ENCODE peak calls at places on chromosome 5, in four cellular contexts. One of them, this sample, is unnamed.

GRCh38 chr5:179801304-179802206 is 5.1 kb downstream of the MGAT4B start:
- DNase-seq in gastrocnemius medialis: peak; percentile 76
- DNase-seq in heart right ventricle: peak; percentile 80
- DNase-seq in stomach: peak; percentile 86
- DNase-seq in this sample: peak; percentile 72

GRCh38 chr5:54769072-54769471 is 216.3 kb downstream of the ESM1 start:
- DNase-seq in heart right ventricle: no peak
- DNase-seq in stomach: no peak
- DNase-seq in gastrocnemius medialis: no peak
- DNase-seq in this sample: no peak

GRCh38 chr5:5810461-5810860 is 388.0 kb downstream of the ICE1 start:
- DNase-seq in heart right ventricle: peak; percentile 25
- DNase-seq in gastrocnemius medialis: no peak
- DNase-seq in stomach: no peak
- DNase-seq in this sample: no peak

GRCh38 chr5:80346055-80346454 is 26.3 kb downstream of the SPZ1 start:
- DNase-seq in heart right ventricle: no peak
- DNase-seq in gastrocnemius medialis: no peak
- DNase-seq in stomach: no peak
- DNase-seq in this sample: no peak

GRCh38 chr5:111075520-111075919 is 4.0 kb downstream of the TSLP start:
- DNase-seq in stomach: no peak
- DNase-seq in heart right ventricle: no peak
- DNase-seq in gastrocnemius medialis: no peak
- DNase-seq in this sample: no peak

GRCh38 chr5:66246621-66247020 is 102.5 kb downstream of the SREK1 start:
- DNase-seq in gastrocnemius medialis: no peak
- DNase-seq in stomach: no peak
- DNase-seq in heart right ventricle: no peak
- DNase-seq in this sample: no peak

GRCh38 chr5:38124321-38124720 is 134.0 kb upstream of the EGFLAM start:
- DNase-seq in gastrocnemius medialis: no peak
- DNase-seq in heart right ventricle: no peak
- DNase-seq in stomach: no peak
- DNase-seq in this sample: no peak

GRCh38 chr5:60632153-60632552 is 67.8 kb downstream of the DEPDC1B start:
- DNase-seq in gastrocnemius medialis: no peak
- DNase-seq in stomach: no peak
- DNase-seq in heart right ventricle: no peak
- DNase-seq in this sample: no peak

GRCh38 chr5:154342211-154342610 is 103.6 kb upstream of the SAP30L start:
- DNase-seq in heart right ventricle: no peak
- DNase-seq in gastrocnemius medialis: no peak
- DNase-seq in stomach: no peak
- DNase-seq in this sample: no peak

GRCh38 chr5:2674456-2674855 is 77.0 kb downstream of the IRX2 start:
- DNase-seq in gastrocnemius medialis: no peak
- DNase-seq in heart right ventricle: no peak
- DNase-seq in stomach: no peak
- DNase-seq in this sample: no peak

GRCh38 chr5:135343417-135343816 is 55.6 kb downstream of the MACROH2A1 start:
- DNase-seq in heart right ventricle: no peak
- DNase-seq in gastrocnemius medialis: no peak
- DNase-seq in stomach: no peak
- DNase-seq in this sample: no peak

GRCh38 chr5:126271141-126271540 is 152.1 kb upstream of the GRAMD2B start:
- DNase-seq in gastrocnemius medialis: no peak
- DNase-seq in stomach: no peak
- DNase-seq in heart right ventricle: no peak
- DNase-seq in this sample: no peak

GRCh38 chr5:134851307-134851923 is 5.6 kb downstream of the C5orf24 start:
- DNase-seq in heart right ventricle: no peak
- DNase-seq in stomach: no peak
- DNase-seq in gastrocnemius medialis: no peak
- DNase-seq in this sample: no peak

GRCh38 chr5:42429694-42430093 is 6.5 kb downstream of the GHR start:
- DNase-seq in heart right ventricle: no peak
- DNase-seq in stomach: no peak
- DNase-seq in gastrocnemius medialis: no peak
- DNase-seq in this sample: no peak

GRCh38 chr5:118301696-118302095 is 686.7 kb downstream of the DTWD2 start:
- DNase-seq in heart right ventricle: no peak
- DNase-seq in gastrocnemius medialis: no peak
- DNase-seq in stomach: no peak
- DNase-seq in this sample: no peak

GRCh38 chr5:6767481-6768063 is 54.3 kb downstream of the TENT4A start:
- DNase-seq in heart right ventricle: no peak
- DNase-seq in gastrocnemius medialis: no peak
- DNase-seq in stomach: no peak
- DNase-seq in this sample: peak; percentile 64

GRCh38 chr5:157994906-157995519 is 136.1 kb upstream of the CLINT1 start:
- DNase-seq in gastrocnemius medialis: peak; percentile 24
- DNase-seq in stomach: peak; percentile 79
- DNase-seq in heart right ventricle: peak; percentile 60
- DNase-seq in this sample: no peak

GRCh38 chr5:83543898-83544297 is 72.4 kb downstream of the VCAN start:
- DNase-seq in stomach: no peak
- DNase-seq in heart right ventricle: no peak
- DNase-seq in gastrocnemius medialis: no peak
- DNase-seq in this sample: no peak

GRCh38 chr5:30112842-30113241 is 1080.6 kb upstream of the CDH6 start:
- DNase-seq in stomach: no peak
- DNase-seq in gastrocnemius medialis: no peak
- DNase-seq in heart right ventricle: no peak
- DNase-seq in this sample: no peak

GRCh38 chr5:96582343-96582742 is 79.8 kb upstream of the CAST start:
- DNase-seq in gastrocnemius medialis: no peak
- DNase-seq in heart right ventricle: no peak
- DNase-seq in stomach: no peak
- DNase-seq in this sample: no peak

GRCh38 chr5:66527478-66527877 is 68.7 kb upstream of the MAST4 start:
- DNase-seq in heart right ventricle: no peak
- DNase-seq in stomach: no peak
- DNase-seq in gastrocnemius medialis: no peak
- DNase-seq in this sample: no peak

GRCh38 chr5:148730272-148730954 is 76.1 kb upstream of the HTR4 start:
- DNase-seq in gastrocnemius medialis: no peak
- DNase-seq in stomach: no peak
- DNase-seq in heart right ventricle: no peak
- DNase-seq in this sample: no peak

GRCh38 chr5:143078971-143079370 is 308.8 kb downstream of the ARHGAP26 start:
- DNase-seq in heart right ventricle: no peak
- DNase-seq in stomach: no peak
- DNase-seq in gastrocnemius medialis: no peak
- DNase-seq in this sample: no peak

GRCh38 chr5:67942451-67942830 is 273.1 kb upstream of the PIK3R1 start:
- DNase-seq in heart right ventricle: no peak
- DNase-seq in stomach: no peak
- DNase-seq in gastrocnemius medialis: no peak
- DNase-seq in this sample: no peak

GRCh38 chr5:14108170-14108996 is 34.8 kb upstream of the TRIO start:
- DNase-seq in gastrocnemius medialis: peak; percentile 52
- DNase-seq in heart right ventricle: peak; percentile 23
- DNase-seq in stomach: peak; percentile 71
- DNase-seq in this sample: no peak

GRCh38 chr5:135669416-135669815 is 90.6 kb upstream of the CXCL14 start:
- DNase-seq in heart right ventricle: no peak
- DNase-seq in gastrocnemius medialis: no peak
- DNase-seq in stomach: no peak
- DNase-seq in this sample: no peak

GRCh38 chr5:139394654-139395566 is at the start of gene PROB1:
- DNase-seq in gastrocnemius medialis: peak; percentile 88
- DNase-seq in stomach: no peak
- DNase-seq in heart right ventricle: peak; percentile 78
- DNase-seq in this sample: no peak

GRCh38 chr5:139394123-139394653 is 716 bp downstream of the PROB1 start:
- DNase-seq in stomach: no peak
- DNase-seq in gastrocnemius medialis: peak; percentile 86
- DNase-seq in heart right ventricle: peak; percentile 75
- DNase-seq in this sample: no peak

GRCh38 chr5:139392678-139393496 is 2.0 kb downstream of the PROB1 start:
- DNase-seq in stomach: peak; percentile 75
- DNase-seq in gastrocnemius medialis: peak; percentile 61
- DNase-seq in heart right ventricle: peak; percentile 66
- DNase-seq in this sample: no peak

GRCh38 chr5:139392324-139392677 is 2.6 kb upstream of the MZB1 start:
- DNase-seq in stomach: no peak
- DNase-seq in gastrocnemius medialis: no peak
- DNase-seq in heart right ventricle: no peak
- DNase-seq in this sample: no peak

GRCh38 chr5:139393497-139394122 is 1.3 kb downstream of the PROB1 start:
- DNase-seq in heart right ventricle: no peak
- DNase-seq in stomach: no peak
- DNase-seq in gastrocnemius medialis: no peak
- DNase-seq in this sample: no peak
- TF ChIP-seq CTCF in heart right ventricle: no peak
- TF ChIP-seq CTCF in stomach: no peak
- TF ChIP-seq CTCF in gastrocnemius medialis: no peak
- TF ChIP-seq CTCF in this sample: no peak

DNA sequence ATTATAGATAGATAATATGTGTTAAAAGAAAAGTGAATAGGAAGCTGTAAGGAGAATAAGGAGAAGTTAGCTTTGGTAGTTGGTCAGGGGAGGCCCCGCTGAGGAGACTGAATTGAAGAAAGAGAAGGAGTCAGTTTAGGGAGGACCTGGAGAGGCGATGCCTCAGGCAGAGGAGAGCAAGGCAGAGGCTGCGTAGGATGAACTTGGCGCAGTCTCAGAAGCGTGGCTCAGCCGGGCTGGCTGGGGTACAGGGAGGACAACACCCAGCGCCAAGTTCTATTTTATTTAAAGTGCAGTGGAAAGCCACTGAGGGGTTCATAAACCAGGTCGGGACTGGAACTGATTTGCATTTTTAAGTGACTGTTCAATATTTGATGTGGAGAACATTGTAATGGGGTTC is 68.5 kb downstream of the PTCD2 start:
- DNase-seq in gastrocnemius medialis: peak; percentile 39
- DNase-seq in stomach: no peak
- DNase-seq in heart right ventricle: no peak
- DNase-seq in this sample: no peak
- H3K4me1 ChIP-seq in gastrocnemius medialis: peaks cover 50% of the 10 kb centered on the region
- H3K4me1 ChIP-seq in stomach: no peaks in the 10 kb centered on the region
- H3K4me1 ChIP-seq in heart right ventricle: peaks cover 48% of the 10 kb centered on the region
- H3K4me1 ChIP-seq in this sample: peaks cover 57% of the 10 kb centered on the region

GRCh38 chr5:160469156-160470144 is 47.8 kb downstream of the PTTG1 start:
- DNase-seq in heart right ventricle: no peak
- DNase-seq in gastrocnemius medialis: no peak
- DNase-seq in stomach: no peak
- DNase-seq in this sample: no peak
- H3K27ac ChIP-seq in heart right ventricle: no peak overlapping the region
- H3K27ac ChIP-seq in gastrocnemius medialis: no peak overlapping the region
- H3K27ac ChIP-seq in stomach: no peak overlapping the region
- H3K27ac ChIP-seq in this sample: no peak overlapping the region

DNA sequence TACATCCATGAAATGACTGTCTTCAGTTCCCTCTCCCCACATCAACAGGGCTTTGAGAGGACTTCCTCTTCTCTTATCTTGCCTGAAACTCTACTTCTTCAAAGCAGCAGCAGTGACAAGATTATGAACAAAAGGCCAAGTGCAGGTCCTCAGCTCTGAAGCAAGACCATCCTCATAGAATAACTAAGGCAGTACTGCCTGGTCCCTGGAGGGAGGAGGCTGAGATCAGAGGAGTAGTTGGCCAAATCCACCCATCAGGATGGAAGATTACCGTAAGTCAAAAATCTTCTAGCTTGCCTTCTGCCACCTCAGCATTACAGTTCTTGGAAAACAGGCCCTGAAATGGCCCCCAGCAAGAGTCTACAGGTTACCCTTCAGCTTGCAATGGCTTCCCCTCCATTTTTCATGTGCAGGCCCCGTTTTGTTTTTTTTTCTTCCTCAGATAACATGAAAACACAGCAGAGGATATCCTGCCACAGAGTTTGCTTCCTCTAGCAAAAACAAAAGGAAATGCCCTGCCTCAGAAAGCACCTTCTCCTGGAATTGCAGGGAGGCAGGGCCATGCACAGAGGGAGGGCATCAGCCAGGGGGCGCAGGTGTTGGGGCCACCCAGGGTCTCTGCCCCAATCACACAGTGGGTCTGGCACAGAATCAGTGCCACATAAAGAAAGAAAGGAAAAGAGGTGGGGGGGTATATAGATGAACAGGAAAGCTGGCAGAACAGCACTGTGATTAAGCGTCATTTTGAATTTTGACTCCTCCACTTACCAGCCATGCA is 40.0 kb downstream of the KLHL3 start:
- DNase-seq in heart right ventricle: peak; percentile 22
- DNase-seq in gastrocnemius medialis: no peak
- DNase-seq in stomach: no peak
- DNase-seq in this sample: no peak
- TF ChIP-seq CTCF in heart right ventricle: peak; percentile 47
- TF ChIP-seq CTCF in gastrocnemius medialis: no peak
- TF ChIP-seq CTCF in stomach: peak; percentile 10
- TF ChIP-seq CTCF in this sample: no peak

GRCh38 chr5:10552183-10553143 is 11.4 kb upstream of the ANKRD33B start:
- DNase-seq in heart right ventricle: no peak
- DNase-seq in stomach: no peak
- DNase-seq in gastrocnemius medialis: no peak
- DNase-seq in this sample: no peak
- H3K4me1 ChIP-seq in heart right ventricle: peaks cover 37% of the 10 kb centered on the region
- H3K4me1 ChIP-seq in stomach: no peaks in the 10 kb centered on the region
- H3K4me1 ChIP-seq in gastrocnemius medialis: no peaks in the 10 kb centered on the region
- H3K4me1 ChIP-seq in this sample: peaks cover 49% of the 10 kb centered on the region

DNA sequence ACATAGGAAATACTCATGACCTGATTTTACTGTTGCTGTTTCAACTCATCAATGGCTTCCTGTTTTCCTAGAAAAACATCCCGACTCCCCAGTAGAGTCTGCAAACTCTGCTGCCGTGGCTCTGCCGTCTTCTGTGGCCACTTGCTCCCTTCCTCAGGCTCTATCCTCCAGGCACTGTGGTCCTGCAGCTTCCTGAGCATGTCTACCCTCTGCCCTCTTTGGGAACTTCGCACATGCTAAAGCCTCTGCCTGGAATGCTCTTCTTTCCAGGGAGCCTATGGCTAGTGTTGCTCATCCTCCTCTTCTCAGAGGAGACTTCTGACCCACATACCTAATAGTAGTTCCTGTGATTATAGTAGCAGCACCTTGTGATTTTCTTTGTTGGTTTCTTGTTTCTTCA is 256.9 kb downstream of the MAN2A1 start:
- DNase-seq in gastrocnemius medialis: no peak
- DNase-seq in stomach: no peak
- DNase-seq in heart right ventricle: no peak
- DNase-seq in this sample: no peak
- H3K27ac ChIP-seq in gastrocnemius medialis: no peak overlapping the region
- H3K27ac ChIP-seq in stomach: no peak overlapping the region
- H3K27ac ChIP-seq in heart right ventricle: no peak overlapping the region
- H3K27ac ChIP-seq in this sample: no peak overlapping the region

GRCh38 chr5:79105868-79106267 is 5.7 kb upstream of the BHMT start:
- DNase-seq in heart right ventricle: no peak
- DNase-seq in stomach: no peak
- DNase-seq in gastrocnemius medialis: no peak
- DNase-seq in this sample: no peak
- TF ChIP-seq CTCF in heart right ventricle: no peak
- TF ChIP-seq CTCF in stomach: no peak
- TF ChIP-seq CTCF in gastrocnemius medialis: no peak
- TF ChIP-seq CTCF in this sample: no peak

GRCh38 chr5:137245438-137245837 is 253.7 kb downstream of the SPOCK1 start:
- DNase-seq in stomach: no peak
- DNase-seq in gastrocnemius medialis: no peak
- DNase-seq in heart right ventricle: no peak
- DNase-seq in this sample: no peak
- H3K4me1 ChIP-seq in stomach: no peaks in the 10 kb centered on the region
- H3K4me1 ChIP-seq in gastrocnemius medialis: no peaks in the 10 kb centered on the region
- H3K4me1 ChIP-seq in heart right ventricle: no peaks in the 10 kb centered on the region
- H3K4me1 ChIP-seq in this sample: no peaks in the 10 kb centered on the region